ENCODE peak calls at places on chromosomes 4 and X, in five cellular contexts. One of them, this sample, is unnamed.
A peak's percentile ranks its signal among the peaks of the same experiment; 100 is the strongest.

GRCh38 chr4:34323549-34324325 is 1920.6 kb downstream of the ARAP2 start:
- DNase-seq in hepatocyte: no peak
- DNase-seq in HepG2: no peak
- DNase-seq in effector memory CD4-positive, alpha-beta T cell: no peak
- DNase-seq in ovary: no peak
- DNase-seq in this sample: no peak

GRCh38 chr4:8775751-8776355 is 95.8 kb downstream of the HMX1 start:
- DNase-seq in hepatocyte: no peak
- DNase-seq in HepG2: no peak
- DNase-seq in effector memory CD4-positive, alpha-beta T cell: no peak
- DNase-seq in ovary: no peak
- DNase-seq in this sample: no peak

GRCh38 chr4:96134806-96135205 is 294.9 kb downstream of the PDHA2 start:
- DNase-seq in hepatocyte: no peak
- DNase-seq in HepG2: no peak
- DNase-seq in effector memory CD4-positive, alpha-beta T cell: no peak
- DNase-seq in ovary: no peak
- DNase-seq in this sample: no peak

GRCh38 chr4:79030973-79031372 is 91.7 kb upstream of the PAQR3 start:
- DNase-seq in hepatocyte: no peak
- DNase-seq in HepG2: no peak
- DNase-seq in effector memory CD4-positive, alpha-beta T cell: no peak
- DNase-seq in ovary: no peak
- DNase-seq in this sample: no peak

GRCh38 chr4:76637704-76638361 is 202.8 kb downstream of the SHROOM3 start:
- DNase-seq in hepatocyte: no peak
- DNase-seq in HepG2: no peak
- DNase-seq in effector memory CD4-positive, alpha-beta T cell: no peak
- DNase-seq in ovary: no peak
- DNase-seq in this sample: no peak

GRCh38 chr4:130563185-130563890 is 1467.4 kb downstream of the C4orf33 start:
- DNase-seq in hepatocyte: peak; percentile 77
- DNase-seq in HepG2: peak; percentile 8
- DNase-seq in effector memory CD4-positive, alpha-beta T cell: no peak
- DNase-seq in ovary: peak; percentile 36
- DNase-seq in this sample: no peak

GRCh38 chrX:130118941-130119640 is 8.8 kb upstream of the ELF4 start:
- DNase-seq in hepatocyte: no peak
- DNase-seq in HepG2: no peak
- DNase-seq in effector memory CD4-positive, alpha-beta T cell: no peak
- DNase-seq in ovary: peak; percentile 55
- DNase-seq in this sample: no peak

GRCh38 chrX:71178908-71179307 is 34.3 kb downstream of the NLGN3 start:
- DNase-seq in hepatocyte: peak; percentile 73
- DNase-seq in HepG2: peak; percentile 54
- DNase-seq in effector memory CD4-positive, alpha-beta T cell: no peak
- DNase-seq in ovary: peak; percentile 63
- DNase-seq in this sample: peak; percentile 78

GRCh38 chrX:39497717-39498265 is 600.0 kb downstream of the BCOR start:
- DNase-seq in hepatocyte: no peak
- DNase-seq in HepG2: no peak
- DNase-seq in effector memory CD4-positive, alpha-beta T cell: no peak
- DNase-seq in ovary: no peak
- DNase-seq in this sample: no peak

GRCh38 chr4:186733778-186734177 is 10.1 kb upstream of the FAT1 start:
- DNase-seq in hepatocyte: no peak
- DNase-seq in HepG2: peak; percentile 47
- DNase-seq in effector memory CD4-positive, alpha-beta T cell: no peak
- DNase-seq in ovary: no peak
- DNase-seq in this sample: no peak

GRCh38 chr4:119053245-119053644 is 82.4 kb upstream of the MYOZ2 start:
- DNase-seq in hepatocyte: no peak
- DNase-seq in HepG2: no peak
- DNase-seq in effector memory CD4-positive, alpha-beta T cell: no peak
- DNase-seq in ovary: no peak
- DNase-seq in this sample: no peak

GRCh38 chr4:108762559-108763225 is at the start of gene ETNPPL:
- DNase-seq in hepatocyte: peak; percentile 47
- DNase-seq in HepG2: peak; percentile 21
- DNase-seq in effector memory CD4-positive, alpha-beta T cell: no peak
- DNase-seq in ovary: peak; percentile 48
- DNase-seq in this sample: no peak

GRCh38 chr4:29081230-29081955 is 1638.8 kb upstream of the PCDH7 start:
- DNase-seq in hepatocyte: peak; percentile 6
- DNase-seq in HepG2: no peak
- DNase-seq in effector memory CD4-positive, alpha-beta T cell: no peak
- DNase-seq in ovary: no peak
- DNase-seq in this sample: peak; percentile 6

GRCh38 chr4:159107203-159107921 is 4.5 kb downstream of the RAPGEF2 start:
- DNase-seq in hepatocyte: no peak
- DNase-seq in HepG2: no peak
- DNase-seq in effector memory CD4-positive, alpha-beta T cell: no peak
- DNase-seq in ovary: no peak
- DNase-seq in this sample: no peak

GRCh38 chrX:13201605-13202219 is 118.1 kb downstream of the ATXN3L start:
- DNase-seq in hepatocyte: no peak
- DNase-seq in HepG2: no peak
- DNase-seq in effector memory CD4-positive, alpha-beta T cell: no peak
- DNase-seq in ovary: no peak
- DNase-seq in this sample: no peak

GRCh38 chr4:184819786-184820185 is 6.0 kb downstream of the ACSL1 start:
- DNase-seq in hepatocyte: no peak
- DNase-seq in HepG2: peak; percentile 44
- DNase-seq in effector memory CD4-positive, alpha-beta T cell: no peak
- DNase-seq in ovary: no peak
- DNase-seq in this sample: no peak

GRCh38 chr4:111449657-111450056 is 695.6 kb upstream of the FAM241A start:
- DNase-seq in hepatocyte: no peak
- DNase-seq in HepG2: no peak
- DNase-seq in effector memory CD4-positive, alpha-beta T cell: no peak
- DNase-seq in ovary: no peak
- DNase-seq in this sample: no peak

GRCh38 chrX:119094819-119095218 is 22.0 kb downstream of the CT47C1 start:
- DNase-seq in hepatocyte: no peak
- DNase-seq in HepG2: no peak
- DNase-seq in effector memory CD4-positive, alpha-beta T cell: no peak
- DNase-seq in ovary: no peak
- DNase-seq in this sample: no peak

GRCh38 chrX:75649829-75650228 is 127.0 kb upstream of the ZDHHC15 start:
- DNase-seq in hepatocyte: no peak
- DNase-seq in HepG2: peak; percentile 4
- DNase-seq in effector memory CD4-positive, alpha-beta T cell: no peak
- DNase-seq in ovary: no peak
- DNase-seq in this sample: no peak

GRCh38 chrX:129705988-129706387 is 32.8 kb upstream of the XPNPEP2 start:
- DNase-seq in hepatocyte: no peak
- DNase-seq in HepG2: no peak
- DNase-seq in effector memory CD4-positive, alpha-beta T cell: no peak
- DNase-seq in ovary: no peak
- DNase-seq in this sample: no peak

GRCh38 chrX:72060196-72060974 is 71.3 kb downstream of the RTL5 start:
- DNase-seq in hepatocyte: no peak
- DNase-seq in HepG2: no peak
- DNase-seq in effector memory CD4-positive, alpha-beta T cell: no peak
- DNase-seq in ovary: peak; percentile 50
- DNase-seq in this sample: peak; percentile 61

GRCh38 chr4:2827071-2827873 is 16.4 kb upstream of the ADD1 start:
- DNase-seq in hepatocyte: no peak
- DNase-seq in HepG2: no peak
- DNase-seq in effector memory CD4-positive, alpha-beta T cell: no peak
- DNase-seq in ovary: peak; percentile 26
- DNase-seq in this sample: no peak

GRCh38 chr4:3136454-3136853 is 62.0 kb downstream of the HTT start:
- DNase-seq in hepatocyte: no peak
- DNase-seq in HepG2: no peak
- DNase-seq in effector memory CD4-positive, alpha-beta T cell: no peak
- DNase-seq in ovary: no peak
- DNase-seq in this sample: no peak

GRCh38 chr4:1557221-1557597 is 126.9 kb downstream of the FAM53A start:
- DNase-seq in hepatocyte: no peak
- DNase-seq in HepG2: no peak
- DNase-seq in effector memory CD4-positive, alpha-beta T cell: no peak
- DNase-seq in ovary: no peak
- DNase-seq in this sample: no peak

GRCh38 chr4:109424093-109424818 is 9.4 kb upstream of the SEC24B start:
- DNase-seq in hepatocyte: no peak
- DNase-seq in HepG2: no peak
- DNase-seq in effector memory CD4-positive, alpha-beta T cell: no peak
- DNase-seq in ovary: no peak
- DNase-seq in this sample: no peak

GRCh38 chr4:125780159-125780558 is 465.4 kb downstream of the FAT4 start:
- DNase-seq in hepatocyte: no peak
- DNase-seq in HepG2: no peak
- DNase-seq in effector memory CD4-positive, alpha-beta T cell: no peak
- DNase-seq in ovary: no peak
- DNase-seq in this sample: no peak

GRCh38 chr4:152310223-152310622 is 225.7 kb downstream of the FBXW7 start:
- DNase-seq in hepatocyte: no peak
- DNase-seq in HepG2: no peak
- DNase-seq in effector memory CD4-positive, alpha-beta T cell: no peak
- DNase-seq in ovary: no peak
- DNase-seq in this sample: no peak

GRCh38 chr4:172898715-172899114 is 269.9 kb upstream of the GALNT7 start:
- DNase-seq in hepatocyte: no peak
- DNase-seq in HepG2: peak; percentile 5
- DNase-seq in effector memory CD4-positive, alpha-beta T cell: no peak
- DNase-seq in ovary: no peak
- DNase-seq in this sample: no peak

GRCh38 chr4:36587909-36588472 is 306.6 kb downstream of the DTHD1 start:
- DNase-seq in hepatocyte: no peak
- DNase-seq in HepG2: no peak
- DNase-seq in effector memory CD4-positive, alpha-beta T cell: no peak
- DNase-seq in ovary: no peak
- DNase-seq in this sample: no peak

GRCh38 chr4:141851246-141851891 is 215.0 kb downstream of the IL15 start:
- DNase-seq in hepatocyte: no peak
- DNase-seq in HepG2: no peak
- DNase-seq in effector memory CD4-positive, alpha-beta T cell: no peak
- DNase-seq in ovary: no peak
- DNase-seq in this sample: no peak

GRCh38 chr4:26891054-26891453 is 30.4 kb downstream of the STIM2 start:
- DNase-seq in hepatocyte: no peak
- DNase-seq in HepG2: no peak
- DNase-seq in effector memory CD4-positive, alpha-beta T cell: no peak
- DNase-seq in ovary: no peak
- DNase-seq in this sample: no peak

GRCh38 chrX:48786341-48786800 is at the start of gene GATA1:
- DNase-seq in hepatocyte: no peak
- DNase-seq in HepG2: no peak
- DNase-seq in effector memory CD4-positive, alpha-beta T cell: no peak
- DNase-seq in ovary: no peak
- DNase-seq in this sample: no peak

GRCh38 chrX:118569676-118570075 is 74.1 kb downstream of the DOCK11 start:
- DNase-seq in hepatocyte: no peak
- DNase-seq in HepG2: no peak
- DNase-seq in effector memory CD4-positive, alpha-beta T cell: no peak
- DNase-seq in ovary: no peak
- DNase-seq in this sample: no peak

GRCh38 chr4:5757536-5757935 is 46.5 kb downstream of the EVC start:
- DNase-seq in hepatocyte: no peak
- DNase-seq in HepG2: no peak
- DNase-seq in effector memory CD4-positive, alpha-beta T cell: no peak
- DNase-seq in ovary: no peak
- DNase-seq in this sample: no peak

GRCh38 chrX:24184018-24184417 is 34.5 kb downstream of the ZFX start:
- DNase-seq in hepatocyte: no peak
- DNase-seq in HepG2: no peak
- DNase-seq in effector memory CD4-positive, alpha-beta T cell: no peak
- DNase-seq in ovary: no peak
- DNase-seq in this sample: no peak

GRCh38 chr4:57850141-57850540 is 740.0 kb upstream of the IGFBP7 start:
- DNase-seq in hepatocyte: no peak
- DNase-seq in HepG2: no peak
- DNase-seq in effector memory CD4-positive, alpha-beta T cell: no peak
- DNase-seq in ovary: no peak
- DNase-seq in this sample: no peak

DNA sequence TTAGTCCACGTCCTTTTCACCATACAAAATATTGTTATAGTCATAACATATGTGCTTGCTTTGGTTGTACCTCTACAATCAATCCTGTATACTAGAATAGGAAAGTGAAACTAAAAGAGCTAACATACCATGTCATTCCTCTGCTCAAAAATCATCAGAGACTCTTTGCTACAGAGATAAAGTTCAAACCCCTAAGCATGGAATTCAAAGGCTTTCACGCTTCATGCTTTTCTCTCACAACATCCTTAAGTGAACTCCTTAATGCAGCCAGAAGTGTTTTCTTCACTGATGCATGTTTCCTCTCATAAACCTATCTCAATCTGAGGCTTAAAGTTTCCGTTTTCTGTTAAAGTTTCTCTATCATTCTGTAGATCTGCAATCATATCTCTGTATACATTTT is 744.6 kb upstream of the IGFBP7 start:
- DNase-seq in hepatocyte: no peak
- DNase-seq in HepG2: no peak
- DNase-seq in effector memory CD4-positive, alpha-beta T cell: no peak
- DNase-seq in ovary: no peak
- DNase-seq in this sample: no peak
- H3K4me3 ChIP-seq in hepatocyte: no peak overlapping the region
- H3K4me3 ChIP-seq in HepG2: no peak overlapping the region
- H3K4me3 ChIP-seq in effector memory CD4-positive, alpha-beta T cell: no peak overlapping the region
- H3K4me3 ChIP-seq in ovary: no peak overlapping the region
- H3K4me3 ChIP-seq in this sample: no peak overlapping the region

DNA sequence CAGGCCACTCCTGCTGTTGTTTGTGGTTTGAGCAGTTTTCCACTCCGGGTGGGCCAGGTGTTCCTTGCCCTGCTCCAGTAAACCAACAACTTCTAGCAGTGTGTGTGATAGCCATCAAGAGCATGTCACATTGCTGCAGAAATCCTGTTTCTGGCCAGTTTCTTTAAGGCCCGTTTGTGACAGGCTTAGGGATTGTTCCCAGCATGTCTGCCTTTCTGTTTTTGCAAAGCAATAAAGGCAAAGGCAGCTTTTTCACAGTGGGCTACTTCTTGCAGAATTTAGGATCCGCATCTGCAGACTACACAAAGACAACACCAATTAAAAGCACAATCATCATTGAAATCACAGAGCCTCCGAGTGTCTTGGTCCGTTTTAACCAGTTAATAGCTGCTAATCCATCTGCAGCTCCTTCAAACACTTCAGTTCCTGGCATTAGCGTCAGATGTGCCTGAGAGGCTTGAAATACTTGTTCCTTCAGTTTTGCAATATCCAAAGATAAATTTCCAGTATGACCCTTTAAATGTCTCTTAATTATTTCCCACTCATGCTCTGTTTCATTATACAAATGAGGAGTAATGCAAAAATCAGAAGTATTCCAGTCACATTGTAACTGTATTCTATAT is 65.1 kb downstream of the ADAM29 start:
- DNase-seq in hepatocyte: no peak
- DNase-seq in HepG2: no peak
- DNase-seq in effector memory CD4-positive, alpha-beta T cell: no peak
- DNase-seq in ovary: no peak
- DNase-seq in this sample: no peak
- H3K9me3 ChIP-seq in hepatocyte: no peaks in the 10 kb centered on the region
- H3K9me3 ChIP-seq in HepG2: peaks cover 78% of the 10 kb centered on the region
- H3K9me3 ChIP-seq in effector memory CD4-positive, alpha-beta T cell: no peaks in the 10 kb centered on the region
- H3K9me3 ChIP-seq in ovary: no peaks in the 10 kb centered on the region
- H3K9me3 ChIP-seq in this sample: no peaks in the 10 kb centered on the region

GRCh38 chr4:80265571-80266266 is 745 bp upstream of the FGF5 start:
- DNase-seq in hepatocyte: peak; percentile 52
- DNase-seq in HepG2: no peak
- DNase-seq in effector memory CD4-positive, alpha-beta T cell: no peak
- DNase-seq in ovary: no peak
- DNase-seq in this sample: no peak
- H3K4me3 ChIP-seq in hepatocyte: peak overlapping the region; percentile 48
- H3K4me3 ChIP-seq in HepG2: no peak overlapping the region
- H3K4me3 ChIP-seq in effector memory CD4-positive, alpha-beta T cell: peak overlapping the region; percentile 28
- H3K4me3 ChIP-seq in ovary: peak overlapping the region; percentile 38
- H3K4me3 ChIP-seq in this sample: peak overlapping the region; percentile 32

GRCh38 chr4:182268966-182269365 is 25.8 kb downstream of the TENM3 start:
- DNase-seq in hepatocyte: no peak
- DNase-seq in HepG2: no peak
- DNase-seq in effector memory CD4-positive, alpha-beta T cell: no peak
- DNase-seq in ovary: no peak
- DNase-seq in this sample: no peak
- H3K9me3 ChIP-seq in hepatocyte: no peaks in the 10 kb centered on the region
- H3K9me3 ChIP-seq in HepG2: no peaks in the 10 kb centered on the region
- H3K9me3 ChIP-seq in effector memory CD4-positive, alpha-beta T cell: no peaks in the 10 kb centered on the region
- H3K9me3 ChIP-seq in ovary: no peaks in the 10 kb centered on the region
- H3K9me3 ChIP-seq in this sample: no peaks in the 10 kb centered on the region

This sample was measured in HAP-1.